ENCODE peak calls at places on chromosome X, in seven cellular contexts. T is epithelial cell of prostate; K is EL; V is stimulated activated CD4-positive, alpha-beta T cell treated with anti-CD3 and anti-CD28 coated beads, TNF-alpha, amount 100 ng/mL, for 24 hours; X is LoVo; E is mucosa of descending colon; W is activated naive CD4-positive, alpha-beta T cell treated with Interleukin-2 at 50 U/mL for 16 hours. J is an unnamed sample.

GRCh38 chrX:13747836-13748235 is 13.3 kb downstream of the OFD1 start:
- DNase-seq in T (no peak), K (peak; percentile 43), V (no peak), X (no peak), E (peak; percentile 78), W (peak; percentile 28), J (no peak)

GRCh38 chrX:13119386-13119785 is 75.0 kb upstream of the FAM9C start:
- DNase-seq in T (no peak), K (peak; percentile 45), V (no peak), X (no peak), E (no peak), W (no peak), J (no peak)

GRCh38 chrX:42415636-42416035 is 362.3 kb downstream of the PPP1R2C start:
- DNase-seq in T (no peak), K (no peak), V (no peak), X (no peak), E (no peak), W (no peak), J (no peak)

GRCh38 chrX:142663330-142664095 is 362.2 kb upstream of the SPANXN4 start:
- DNase-seq in T (no peak), K (no peak), V (no peak), X (no peak), E (peak; percentile 69), W (no peak), J (no peak)

GRCh38 chrX:154351183-154352011 is 23.0 kb downstream of the FLNA start:
- DNase-seq in T (no peak), K (peak; percentile 2), V (no peak), X (no peak), E (peak; percentile 65), W (no peak), J (peak; percentile 54)

GRCh38 chrX:6826856-6827255 is 291.9 kb upstream of the VCX3A start:
- DNase-seq in T (no peak), K (no peak), V (no peak), X (no peak), E (no peak), W (no peak), J (no peak)

GRCh38 chrX:137565921-137566745 is at the start of gene ZIC3:
- DNase-seq in T (no peak), K (no peak), V (no peak), X (no peak), E (peak; percentile 46), W (no peak), J (peak; percentile 67)

GRCh38 chrX:72201836-72202536 is 20.4 kb downstream of the PIN4 start:
- DNase-seq in T (no peak), K (peak; percentile 78), V (no peak), X (no peak), E (no peak), W (no peak), J (no peak)

GRCh38 chrX:44873415-44874270 is 655 bp downstream of the KDM6A start:
- DNase-seq in T (no peak), K (peak; percentile 40), V (peak; percentile 26), X (peak; percentile 19), E (peak; percentile 48), W (peak; percentile 47), J (peak; percentile 68)

GRCh38 chrX:100643943-100644587 is at the start of gene SRPX2:
- DNase-seq in T (peak; percentile 63), K (peak; percentile 84), V (no peak), X (peak; percentile 18), E (peak; percentile 32), W (no peak), J (peak; percentile 41)

GRCh38 chrX:106905064-106905708 is 2.0 kb upstream of the RIPPLY1 start:
- DNase-seq in T (no peak), K (no peak), V (no peak), X (peak; percentile 32), E (peak; percentile 8), W (no peak), J (no peak)

GRCh38 chrX:72305286-72306084 is at the start of gene CITED1:
- DNase-seq in T (no peak), K (peak; percentile 13), V (no peak), X (no peak), E (no peak), W (peak; percentile 10), J (peak; percentile 41)

GRCh38 chrX:97030463-97030862 is 146.8 kb downstream of the RPA4 start:
- DNase-seq in T (no peak), K (no peak), V (no peak), X (no peak), E (no peak), W (no peak), J (no peak)

GRCh38 chrX:65637335-65637734 is 30.1 kb upstream of the MSN start:
- DNase-seq in T (no peak), K (no peak), V (no peak), X (no peak), E (no peak), W (no peak), J (no peak)

GRCh38 chrX:41779058-41779564 is 55.1 kb downstream of the GPR82 start:
- DNase-seq in T (peak; percentile 53), K (peak; percentile 74), V (no peak), X (peak; percentile 64), E (no peak), W (no peak), J (no peak)

GRCh38 chrX:30693999-30694650 is 40.9 kb downstream of the GK start:
- DNase-seq in T (no peak), K (no peak), V (no peak), X (no peak), E (no peak), W (no peak), J (no peak)

GRCh38 chrX:23435575-23435974 is 100.9 kb downstream of the PTCHD1 start:
- DNase-seq in T (no peak), K (no peak), V (no peak), X (no peak), E (peak; percentile 6), W (no peak), J (no peak)

GRCh38 chrX:40368611-40369061 is 212.1 kb upstream of the ATP6AP2 start:
- DNase-seq in T (no peak), K (no peak), V (no peak), X (no peak), E (no peak), W (no peak), J (no peak)

GRCh38 chrX:8067754-8068469 is 103.2 kb downstream of the VCX2 start:
- DNase-seq in T (peak; percentile 61), K (peak; percentile 2), V (no peak), X (peak; percentile 51), E (peak; percentile 4), W (no peak), J (no peak)

GRCh38 chrX:51507551-51507950 is 11.2 kb upstream of the NUDT11 start:
- DNase-seq in T (no peak), K (no peak), V (no peak), X (no peak), E (no peak), W (no peak), J (no peak)